ENCODE peak calls at places on chromosomes 13 and 19, in five cellular contexts. L is cardiac muscle cell, M is HFFc6, U is K562, A is endothelial cell. V is an unnamed sample.

GRCh38 chr13:110316196-110316595 is 9.1 kb downstream of the COL4A2 start:
- DNase-seq in L (no peak), U (no peak), M (no peak), A (no peak), V (no peak)

GRCh38 chr19:12139309-12139708 is 841 bp downstream of the ZNF20 start:
- DNase-seq in L (no peak), U (no peak), A (no peak), M (no peak), V (no peak)

GRCh38 chr19:19269952-19270694 is 3.0 kb downstream of the TM6SF2 start:
- DNase-seq in U (peak), L (no peak), M (no peak), A (peak), V (peak)

GRCh38 chr13:51818771-51819511 is 15.0 kb upstream of the DHRS12 start:
- DNase-seq in A (no peak), L (no peak), U (no peak), M (no peak), V (no peak)

GRCh38 chr19:57559404-57560025 is at the start of gene ZNF550:
- DNase-seq in M (peak), U (peak), A (peak), L (peak), V (peak)

GRCh38 chr13:44171151-44171550 is 202.5 kb upstream of the SERP2 start:
- DNase-seq in L (no peak), U (no peak), A (no peak), M (no peak), V (no peak)

GRCh38 chr19:33214621-33215020 is 11.0 kb downstream of the SLC7A10 start:
- DNase-seq in M (peak), L (peak), U (no peak), A (no peak), V (no peak)

GRCh38 chr19:18097217-18097992 is at the start of gene MAST3:
- DNase-seq in A (peak), U (peak), L (peak), M (no peak), V (no peak)

GRCh38 chr19:741506-742131 is 9.3 kb upstream of the MISP start:
- DNase-seq in U (peak), M (no peak), A (peak), L (peak), V (no peak)

GRCh38 chr13:110517505-110518149 is 43.9 kb downstream of the RAB20 start:
- DNase-seq in U (no peak), M (no peak), L (no peak), A (no peak), V (no peak)

GRCh38 chr19:33668968-33669367 is 47.2 kb downstream of the CHST8 start:
- DNase-seq in A (no peak), U (no peak), L (no peak), M (no peak), V (no peak)

GRCh38 chr19:30407310-30407709 is 35.1 kb downstream of the ZNF536 start:
- DNase-seq in A (no peak), M (no peak), L (no peak), U (no peak), V (no peak)

GRCh38 chr19:58009666-58010301 is 7.2 kb upstream of the ZNF606 start:
- DNase-seq in M (no peak), A (no peak), L (peak), U (peak), V (no peak)

DNA sequence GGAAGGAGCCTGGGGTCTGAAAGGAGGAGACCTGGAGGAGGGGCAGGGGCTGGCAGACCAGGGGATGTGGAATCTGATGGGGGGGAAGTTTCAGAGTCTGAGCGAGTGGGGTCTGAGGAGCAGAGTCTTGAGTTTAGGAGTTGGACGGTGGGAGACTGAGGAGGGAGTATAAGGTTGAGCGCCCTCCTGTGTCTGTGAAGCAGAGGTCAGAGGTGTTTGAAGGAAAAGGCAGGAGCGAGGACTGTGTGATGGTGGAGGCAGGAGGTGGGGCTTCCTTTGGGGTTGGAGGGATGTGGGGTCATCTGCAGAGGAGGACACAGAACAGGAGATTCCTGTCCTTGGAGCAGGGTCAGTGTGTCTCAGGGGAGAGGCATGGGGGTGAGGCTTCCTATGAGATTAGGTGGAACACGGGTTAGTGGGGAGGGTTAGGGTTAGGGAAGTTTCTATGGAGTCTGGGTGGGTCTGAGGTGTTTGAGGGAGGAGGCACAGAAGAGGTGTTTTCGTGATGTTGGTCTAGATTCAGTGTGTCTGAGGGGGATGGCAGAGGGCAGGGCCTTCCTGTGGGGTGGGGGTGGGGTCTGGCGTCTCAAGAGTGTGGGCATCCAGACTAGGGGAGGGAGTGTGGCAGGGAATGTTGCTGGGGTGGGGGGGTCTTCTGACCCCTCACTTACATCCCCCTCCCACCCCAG is 8.3 kb downstream of the RYR1 start:
- DNase-seq in L (peak), U (peak), A (peak), M (no peak), V (no peak)
- TF ChIP-seq CTCF in L (peak), U (peak), A (no peak), M (no peak), V (peak)

GRCh38 chr13:21338156-21338555 is 120.9 kb downstream of the ZDHHC20 start:
- DNase-seq in U (no peak), A (no peak), M (no peak), L (no peak), V (no peak)
- TF ChIP-seq CTCF in U (no peak), A (no peak), M (peak), L (no peak), V (peak)

GRCh38 chr13:33312150-33312908 is 26.8 kb upstream of the STARD13 start:
- DNase-seq in L (no peak), U (no peak), M (peak), A (no peak), V (no peak)
- TF ChIP-seq CTCF in L (peak), U (no peak), M (peak), A (no peak), V (peak)

DNA sequence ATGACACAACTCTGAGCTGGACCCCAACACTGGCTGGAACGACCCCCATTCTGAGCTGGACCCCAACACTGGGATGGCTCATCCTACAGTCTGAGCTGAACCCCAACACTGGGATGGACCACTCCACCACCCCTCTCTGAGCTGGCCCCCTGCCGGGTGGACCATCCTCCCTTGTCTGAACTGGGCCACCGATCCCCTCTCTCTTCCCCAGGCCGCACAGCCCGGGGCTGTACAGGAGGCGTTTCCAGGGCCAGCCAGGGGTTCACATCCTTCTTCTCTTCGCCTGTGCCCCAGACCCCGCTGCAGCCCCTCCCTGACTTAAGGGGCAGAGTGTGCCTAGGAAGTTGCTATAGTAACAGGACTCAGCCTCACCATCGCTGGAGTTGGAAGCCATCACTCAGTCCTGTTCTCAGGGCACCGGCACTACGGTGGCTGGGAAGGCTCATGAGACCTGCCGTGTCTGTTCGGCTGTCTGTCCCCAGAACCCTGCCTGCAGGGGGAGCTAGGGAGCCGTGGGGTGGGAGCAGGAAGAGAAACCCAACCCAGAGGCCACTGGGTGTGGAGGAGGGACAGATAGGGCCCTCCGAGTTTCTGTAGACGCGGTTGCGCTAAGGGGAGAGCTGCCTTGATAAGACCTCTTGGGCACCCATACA is 3.7 kb downstream of the PRKACA start:
- DNase-seq in A (no peak), L (no peak), M (no peak), U (peak), V (no peak)
- TF ChIP-seq CTCF in A (peak), L (peak), M (peak), U (peak), V (peak)

GRCh38 chr19:6793411-6793810 is 20.9 kb downstream of the VAV1 start:
- DNase-seq in M (no peak), U (no peak), L (no peak), A (no peak), V (no peak)
- TF ChIP-seq CTCF in M (no peak), U (no peak), L (no peak), A (no peak), V (no peak)

GRCh38 chr19:3701200-3701599 is 932 bp upstream of the PIP5K1C start:
- DNase-seq in A (no peak), L (no peak), U (no peak), M (no peak), V (no peak)

GRCh38 chr19:3698386-3698950 is 1.8 kb downstream of the PIP5K1C start:
- DNase-seq in A (no peak), M (peak), U (no peak), L (no peak), V (no peak)

GRCh38 chr19:3699071-3699740 is 1.1 kb downstream of the PIP5K1C start:
- DNase-seq in M (peak), L (no peak), U (peak), A (no peak), V (no peak)

GRCh38 chr19:3699741-3700241 is 477 bp downstream of the PIP5K1C start:
- DNase-seq in M (no peak), U (no peak), A (no peak), L (peak), V (no peak)

DNA sequence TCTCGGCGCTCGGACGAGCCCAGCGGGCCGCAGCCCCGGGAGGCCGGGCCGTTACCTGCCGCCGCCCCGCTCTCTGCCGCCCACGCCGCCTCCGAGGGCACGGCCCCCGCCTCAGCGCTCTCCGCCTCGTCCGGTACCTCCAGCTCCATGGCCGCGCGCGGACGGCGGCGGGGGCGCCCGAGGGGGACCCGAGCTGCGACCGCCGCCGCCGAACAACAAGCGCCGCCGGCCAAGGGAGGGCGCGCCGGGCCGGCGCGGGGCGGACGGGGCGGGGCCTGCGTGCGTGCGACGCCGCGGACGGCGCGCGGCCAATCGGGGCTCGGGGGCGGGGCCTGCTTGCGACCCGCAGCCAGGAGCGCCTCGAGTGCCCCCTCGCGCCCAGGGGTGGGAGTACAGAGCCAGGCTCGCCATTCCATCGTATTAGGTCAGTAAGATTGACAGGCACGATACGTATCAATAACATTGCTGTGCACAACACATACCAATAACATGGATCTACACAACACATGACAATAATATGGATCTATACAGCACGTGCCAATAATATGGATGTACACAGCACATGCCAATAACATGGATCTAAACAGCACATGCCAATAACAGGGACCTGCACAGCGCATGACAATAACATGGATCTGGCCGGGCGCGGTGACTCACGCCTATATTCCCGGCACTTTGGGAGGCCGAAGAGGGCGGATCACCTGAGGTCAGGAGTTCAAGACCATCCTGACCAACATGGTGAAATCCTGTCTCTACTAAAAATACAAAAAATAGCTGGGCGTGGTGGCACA is at the start of gene PIP5K1C:
- DNase-seq in U (peak), M (peak), L (peak), A (peak), V (no peak)
- TF ChIP-seq CTCF in U (peak), M (peak), L (peak), A (peak), V (peak)

GRCh38 chr13:47598340-47598911 is 402.6 kb downstream of the SUCLA2 start:
- DNase-seq in A (no peak), U (no peak), L (no peak), M (no peak), V (no peak)
- TF ChIP-seq CTCF in A (peak), U (no peak), L (peak), M (peak), V (peak)

GRCh38 chr13:112869202-112870061 is 99.6 kb upstream of the MCF2L start:
- DNase-seq in A (no peak), L (no peak), M (no peak), U (no peak), V (peak)

GRCh38 chr13:112871742-112872141 is 97.3 kb upstream of the MCF2L start:
- DNase-seq in M (no peak), L (no peak), U (no peak), A (no peak), V (peak)

GRCh38 chr13:112870062-112870352 is 99.0 kb upstream of the MCF2L start:
- DNase-seq in A (no peak), L (no peak), U (no peak), M (no peak), V (no peak)

GRCh38 chr13:112868308-112868707 is 100.7 kb upstream of the MCF2L start:
- DNase-seq in U (no peak), M (no peak), L (no peak), A (no peak), V (no peak)

DNA sequence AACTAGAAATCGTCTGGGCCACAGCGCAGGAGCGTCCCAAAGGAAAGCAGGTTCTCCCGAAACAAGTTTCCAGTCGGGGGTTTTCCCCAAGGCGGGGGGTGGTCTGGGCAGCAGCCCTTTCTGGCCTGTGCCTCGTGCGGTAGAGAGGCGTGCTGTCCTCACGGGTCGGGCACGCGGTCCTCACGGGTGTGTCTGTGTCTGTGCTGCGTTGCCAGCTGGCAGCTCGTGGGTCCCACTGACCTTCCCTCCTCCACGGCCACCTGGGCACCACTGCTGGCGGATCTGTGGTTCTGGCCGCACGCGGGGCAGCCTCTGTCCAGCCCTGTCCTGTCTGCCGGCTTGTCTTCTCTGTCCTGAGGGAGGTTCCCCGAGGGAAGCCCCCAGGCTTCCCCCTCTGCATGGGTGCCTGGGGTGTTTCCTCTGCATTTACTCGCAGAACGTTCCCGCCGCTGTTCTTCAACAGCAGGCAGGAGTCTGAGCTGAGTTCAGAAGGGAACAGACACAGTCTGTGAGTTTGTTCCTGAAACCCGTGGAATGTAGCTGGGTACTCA is 98.2 kb upstream of the MCF2L start:
- DNase-seq in A (no peak), L (no peak), U (no peak), M (no peak), V (no peak)
- TF ChIP-seq CTCF in A (no peak), L (no peak), U (no peak), M (no peak), V (no peak)

GRCh38 chr13:38686635-38687245 is at the start of gene FREM2:
- DNase-seq in M (no peak), A (peak), U (no peak), L (peak), V (no peak)

GRCh38 chr13:38688674-38689073 is 1.8 kb downstream of the FREM2 start:
- DNase-seq in A (no peak), U (no peak), M (no peak), L (no peak), V (peak)

GRCh38 chr13:38687246-38688229 is 661 bp downstream of the FREM2 start:
- DNase-seq in U (no peak), L (peak), M (no peak), A (peak), V (peak)

GRCh38 chr13:38684714-38685113 is 2.2 kb upstream of the FREM2 start:
- DNase-seq in A (no peak), U (no peak), L (peak), M (no peak), V (no peak)

DNA sequence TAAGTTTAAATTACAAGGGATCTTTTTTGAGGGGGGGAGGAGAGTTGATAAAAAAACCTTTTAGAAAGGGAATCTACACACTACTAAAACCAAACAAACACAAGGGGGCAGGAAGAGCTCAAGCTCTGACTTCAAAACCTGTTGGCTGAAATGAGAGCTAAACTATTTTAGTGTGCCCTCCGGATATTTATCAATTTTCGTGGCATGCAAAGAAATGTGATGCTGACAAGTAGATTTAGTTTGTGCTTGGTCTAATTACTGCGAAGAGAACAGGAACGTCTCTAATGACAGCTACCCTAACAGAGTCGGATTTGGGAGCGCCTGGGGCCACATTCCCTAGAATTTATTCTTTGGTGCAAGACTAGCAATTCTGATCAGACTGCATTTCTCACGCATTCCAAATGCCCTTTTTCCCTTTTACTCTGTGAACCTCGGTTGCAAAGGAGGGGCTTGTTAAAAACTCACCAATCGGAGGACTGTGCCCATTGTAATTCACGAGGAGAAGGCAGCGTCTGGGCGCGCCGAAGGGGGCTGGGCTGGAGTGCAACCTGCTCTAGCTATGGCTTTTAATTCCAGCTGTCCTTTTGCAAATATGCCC is 804 bp upstream of the FREM2 start:
- DNase-seq in A (peak), M (peak), L (peak), U (no peak), V (no peak)
- TF ChIP-seq CTCF in A (no peak), M (peak), L (peak), U (no peak), V (peak)